ENCODE peak calls at places on chromosomes 4 and X, in four cellular contexts. N, K, A and J are unnamed samples.

GRCh38 chrX:68249401-68249831 is 183.9 kb downstream of the OPHN1 start:
- DNase-seq in N (no peak), K (no peak), A (no peak), J (no peak)

GRCh38 chrX:49291615-49292337 is 11.7 kb upstream of the GAGE10 start:
- DNase-seq in N (no peak), K (peak; percentile 71), A (no peak), J (peak; percentile 10)

GRCh38 chr4:2714918-2715317 is 41.2 kb downstream of the TNIP2 start:
- DNase-seq in N (no peak), K (peak; percentile 9), A (peak; percentile 5), J (no peak)

GRCh38 chr4:94419956-94420355 is 31.8 kb upstream of the PDLIM5 start:
- DNase-seq in N (no peak), K (peak; percentile 71), A (no peak), J (peak; percentile 55)

GRCh38 chrX:13699183-13699826 is 10.4 kb downstream of the RAB9A start:
- DNase-seq in N (no peak), K (peak; percentile 41), A (no peak), J (no peak)

GRCh38 chrX:107880054-107880610 is 54.5 kb downstream of the MID2 start:
- DNase-seq in N (no peak), K (no peak), A (no peak), J (no peak)

GRCh38 chr4:181760560-181760959 is 482.6 kb upstream of the TENM3 start:
- DNase-seq in N (no peak), K (no peak), A (no peak), J (no peak)

GRCh38 chrX:41457618-41458192 is 10.6 kb downstream of the NYX start:
- DNase-seq in N (no peak), K (peak; percentile 22), A (no peak), J (no peak)

GRCh38 chrX:155020591-155020990 is 1.9 kb downstream of the F8 start:
- DNase-seq in N (no peak), K (no peak), A (no peak), J (no peak)

GRCh38 chr4:566035-566434 is 10.1 kb downstream of the TMEM271 start:
- DNase-seq in N (no peak), K (no peak), A (no peak), J (no peak)

GRCh38 chrX:108736509-108737479 is at the start of gene IRS4:
- DNase-seq in N (no peak), K (peak; percentile 2), A (no peak), J (no peak)

GRCh38 chr4:61380865-61381264 is 180.7 kb downstream of the ADGRL3 start:
- DNase-seq in N (no peak), K (no peak), A (no peak), J (no peak)

GRCh38 chrX:71100581-71101505 is 5.2 kb downstream of the FOXO4 start:
- DNase-seq in N (no peak), K (no peak), A (no peak), J (no peak)

GRCh38 chr4:104815593-104816156 is 321.0 kb upstream of the CXXC4 start:
- DNase-seq in N (no peak), K (no peak), A (no peak), J (no peak)

GRCh38 chrX:80578518-80579105 is 158.4 kb downstream of the TENT5D start:
- DNase-seq in N (no peak), K (peak; percentile 42), A (no peak), J (peak; percentile 10)

GRCh38 chrX:4528247-4528646 is 814.8 kb upstream of the PRKX start:
- DNase-seq in N (no peak), K (no peak), A (no peak), J (no peak)

GRCh38 chrX:107451754-107452153 is 2.3 kb downstream of the FRMPD3 start:
- DNase-seq in N (no peak), K (no peak), A (no peak), J (no peak)

GRCh38 chrX:84187501-84188319 is at the start of gene RPS6KA6:
- DNase-seq in N (peak; percentile 33), K (no peak), A (peak; percentile 69), J (no peak)

GRCh38 chrX:56978172-56978571 is 17.2 kb downstream of the SPIN3 start:
- DNase-seq in N (no peak), K (peak; percentile 60), A (no peak), J (peak; percentile 35)

GRCh38 chr4:169098054-169098896 is 88.2 kb upstream of the CBR4 start:
- DNase-seq in N (no peak), K (peak; percentile 62), A (no peak), J (peak; percentile 49)

GRCh38 chr4:158006973-158007372 is 165.9 kb downstream of the GASK1B start:
- DNase-seq in N (no peak), K (peak; percentile 81), A (no peak), J (no peak)

GRCh38 chr4:167100120-167100519 is 134.2 kb downstream of the SPOCK3 start:
- DNase-seq in N (no peak), K (peak; percentile 51), A (no peak), J (no peak)

GRCh38 chrX:143306991-143307965 is 210.0 kb downstream of the SPANXN3 start:
- DNase-seq in N (no peak), K (no peak), A (no peak), J (no peak)

GRCh38 chr4:43277003-43277402 is 384.5 kb downstream of the GRXCR1 start:
- DNase-seq in N (no peak), K (peak; percentile 25), A (no peak), J (no peak)

GRCh38 chr4:133320576-133321170 is 171.6 kb downstream of the PCDH10 start:
- DNase-seq in N (no peak), K (peak; percentile 42), A (no peak), J (peak; percentile 46)

GRCh38 chr4:8164194-8164565 is 5.6 kb upstream of the ABLIM2 start:
- DNase-seq in N (no peak), K (no peak), A (no peak), J (no peak)

GRCh38 chrX:21932277-21932996 is 8.1 kb upstream of the SMS start:
- DNase-seq in N (no peak), K (peak; percentile 90), A (peak; percentile 81), J (peak; percentile 92)

GRCh38 chrX:50432760-50433377 is 37.8 kb downstream of the DGKK start:
- DNase-seq in N (no peak), K (no peak), A (no peak), J (no peak)

GRCh38 chrX:130176354-130176776 is 4.6 kb downstream of the RAB33A start:
- DNase-seq in N (no peak), K (no peak), A (no peak), J (no peak)

GRCh38 chr4:110621328-110621812 is 1.5 kb downstream of the PITX2 start:
- DNase-seq in N (no peak), K (no peak), A (no peak), J (no peak)

GRCh38 chr4:55158957-55159356 is 33.6 kb upstream of the KDR start:
- DNase-seq in N (no peak), K (peak; percentile 25), A (no peak), J (no peak)
- TF ChIP-seq CTCF in N (no peak), K (no peak), A (no peak), J (peak; percentile 38)

GRCh38 chr4:150355404-150355803 is 226.5 kb upstream of the MAB21L2 start:
- DNase-seq in N (no peak), K (no peak), A (no peak), J (no peak)

GRCh38 chr4:150355858-150356455 is 226.0 kb upstream of the MAB21L2 start:
- DNase-seq in N (no peak), K (no peak), A (no peak), J (no peak)

GRCh38 chr4:150354214-150354796 is 227.6 kb upstream of the MAB21L2 start:
- DNase-seq in N (no peak), K (no peak), A (no peak), J (no peak)

GRCh38 chr4:150357829-150358228 is 224.1 kb upstream of the MAB21L2 start:
- DNase-seq in N (no peak), K (no peak), A (no peak), J (no peak)

GRCh38 chr4:150358691-150359090 is 223.3 kb upstream of the MAB21L2 start:
- DNase-seq in N (no peak), K (no peak), A (no peak), J (no peak)
- TF ChIP-seq CTCF in N (no peak), K (no peak), A (no peak), J (no peak)

DNA sequence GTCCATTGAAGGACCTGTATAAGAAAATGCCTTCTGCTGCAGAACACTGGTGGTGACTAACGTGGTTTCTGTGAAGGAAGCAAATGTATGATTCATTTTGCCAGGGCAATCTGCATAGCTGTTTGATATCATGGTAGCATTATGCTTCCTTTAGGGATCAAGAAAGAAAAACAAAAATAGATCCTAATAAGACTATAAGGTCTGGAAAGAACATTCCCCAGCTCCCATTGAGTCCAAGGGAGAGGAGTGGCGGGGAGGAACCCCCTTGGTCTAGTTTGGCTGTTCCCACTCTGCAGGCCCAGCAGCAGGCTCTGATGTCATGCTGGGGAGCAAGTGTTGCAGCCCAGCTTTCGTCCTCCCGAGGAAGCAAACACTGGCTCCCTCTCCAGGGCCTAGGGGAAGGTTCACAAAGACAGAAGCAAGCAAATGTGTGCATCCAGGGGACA is 154.5 kb upstream of the GALNT7 start:
- DNase-seq in N (no peak), K (peak; percentile 85), A (no peak), J (peak; percentile 37)
- TF ChIP-seq CTCF in N (no peak), K (peak; percentile 56), A (no peak), J (no peak)

GRCh38 chr4:179492260-179492844 is 2050.1 kb upstream of the AGA start:
- DNase-seq in N (no peak), K (no peak), A (no peak), J (no peak)
- TF ChIP-seq CTCF in N (no peak), K (no peak), A (no peak), J (no peak)

GRCh38 chr4:16761031-16761430 is 137.4 kb downstream of the LDB2 start:
- DNase-seq in N (no peak), K (no peak), A (no peak), J (no peak)

GRCh38 chr4:16767251-16767650 is 131.2 kb downstream of the LDB2 start:
- DNase-seq in N (no peak), K (no peak), A (no peak), J (no peak)

GRCh38 chr4:16767861-16768260 is 130.6 kb downstream of the LDB2 start:
- DNase-seq in N (no peak), K (no peak), A (no peak), J (no peak)

GRCh38 chr4:16765549-16765948 is 132.9 kb downstream of the LDB2 start:
- DNase-seq in N (no peak), K (no peak), A (no peak), J (no peak)

DNA sequence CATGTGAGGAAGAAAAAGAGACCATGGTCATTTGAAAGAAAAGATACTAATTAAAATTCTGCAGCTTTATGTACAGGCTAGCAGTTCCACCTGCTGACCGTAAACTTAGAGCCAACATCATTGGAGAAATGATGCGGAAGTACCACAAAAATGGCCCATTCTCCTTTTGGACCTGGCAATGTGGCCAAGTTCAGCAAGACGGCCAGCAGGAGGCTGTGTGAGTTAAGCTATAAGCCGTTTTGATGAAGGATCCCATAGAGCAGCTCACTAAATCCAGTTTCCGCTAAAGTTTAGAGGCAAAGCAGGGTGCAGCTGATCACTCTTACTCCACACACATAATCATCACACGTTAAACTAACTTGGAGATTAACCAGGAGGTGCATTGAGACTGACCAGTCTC is 133.8 kb downstream of the LDB2 start:
- DNase-seq in N (no peak), K (peak; percentile 36), A (no peak), J (no peak)
- TF ChIP-seq CTCF in N (peak; percentile 23), K (peak; percentile 50), A (no peak), J (peak; percentile 63)